ENCODE peak calls at places on chromosomes 4 and X, in four cellular contexts. One of them, this sample, is unnamed.

GRCh38 chr4:17323619-17324400 is 188.1 kb downstream of the QDPR start:
- DNase-seq in stomach: no peak
- DNase-seq in A549: no peak
- DNase-seq in left ventricle myocardium inferior: no peak
- DNase-seq in this sample: no peak

GRCh38 chr4:136867465-136867864 is 664.8 kb downstream of the PCDH18 start:
- DNase-seq in left ventricle myocardium inferior: no peak
- DNase-seq in stomach: no peak
- DNase-seq in A549: no peak
- DNase-seq in this sample: no peak

GRCh38 chr4:184473515-184474260 is 662 bp downstream of the IRF2 start:
- DNase-seq in left ventricle myocardium inferior: peak; percentile 42
- DNase-seq in stomach: peak; percentile 44
- DNase-seq in A549: peak; percentile 24
- DNase-seq in this sample: peak; percentile 48

GRCh38 chrX:74781507-74782034 is 143.7 kb downstream of the NEXMIF start:
- DNase-seq in A549: no peak
- DNase-seq in stomach: no peak
- DNase-seq in left ventricle myocardium inferior: no peak
- DNase-seq in this sample: no peak

GRCh38 chr4:41734366-41734765 is 14.2 kb downstream of the PHOX2B start:
- DNase-seq in left ventricle myocardium inferior: no peak
- DNase-seq in A549: no peak
- DNase-seq in stomach: no peak
- DNase-seq in this sample: no peak

GRCh38 chrX:118566359-118566758 is 70.7 kb downstream of the DOCK11 start:
- DNase-seq in left ventricle myocardium inferior: no peak
- DNase-seq in stomach: no peak
- DNase-seq in A549: no peak
- DNase-seq in this sample: no peak

GRCh38 chrX:140190441-140191108 is 225.3 kb upstream of the CXorf66 start:
- DNase-seq in stomach: peak; percentile 31
- DNase-seq in left ventricle myocardium inferior: no peak
- DNase-seq in A549: no peak
- DNase-seq in this sample: peak; percentile 36

GRCh38 chr4:100933628-100934027 is 413.7 kb downstream of the PPP3CA start:
- DNase-seq in left ventricle myocardium inferior: no peak
- DNase-seq in A549: no peak
- DNase-seq in stomach: no peak
- DNase-seq in this sample: no peak

GRCh38 chr4:2962099-2962455 is 1.1 kb downstream of the NOP14 start:
- DNase-seq in left ventricle myocardium inferior: no peak
- DNase-seq in stomach: no peak
- DNase-seq in A549: no peak
- DNase-seq in this sample: no peak

GRCh38 chr4:113901994-113902787 is 77.3 kb downstream of the ARSJ start:
- DNase-seq in left ventricle myocardium inferior: no peak
- DNase-seq in A549: no peak
- DNase-seq in stomach: peak; percentile 86
- DNase-seq in this sample: peak; percentile 94

GRCh38 chr4:38670939-38671593 is 7.1 kb downstream of the KLF3 start:
- DNase-seq in left ventricle myocardium inferior: no peak
- DNase-seq in A549: no peak
- DNase-seq in stomach: peak; percentile 53
- DNase-seq in this sample: no peak

GRCh38 chrX:45596190-45596808 is 395.6 kb upstream of the DIPK2B start:
- DNase-seq in A549: no peak
- DNase-seq in stomach: no peak
- DNase-seq in left ventricle myocardium inferior: no peak
- DNase-seq in this sample: no peak

GRCh38 chrX:124421898-124422622 is 75.7 kb downstream of the SH2D1A start:
- DNase-seq in A549: no peak
- DNase-seq in stomach: no peak
- DNase-seq in left ventricle myocardium inferior: no peak
- DNase-seq in this sample: no peak

GRCh38 chr4:26273308-26273980 is 47.4 kb upstream of the RBPJ start:
- DNase-seq in A549: no peak
- DNase-seq in left ventricle myocardium inferior: peak; percentile 37
- DNase-seq in stomach: no peak
- DNase-seq in this sample: no peak

GRCh38 chrX:47311857-47312774 is 58.3 kb upstream of the ZNF157 start:
- DNase-seq in A549: peak; percentile 30
- DNase-seq in stomach: peak; percentile 55
- DNase-seq in left ventricle myocardium inferior: no peak
- DNase-seq in this sample: peak; percentile 70

GRCh38 chr4:159655547-159655946 is 552.7 kb downstream of the RAPGEF2 start:
- DNase-seq in A549: no peak
- DNase-seq in stomach: no peak
- DNase-seq in left ventricle myocardium inferior: no peak
- DNase-seq in this sample: no peak

GRCh38 chr4:75516144-75516543 is 1.9 kb downstream of the THAP6 start:
- DNase-seq in stomach: no peak
- DNase-seq in A549: no peak
- DNase-seq in left ventricle myocardium inferior: no peak
- DNase-seq in this sample: no peak

GRCh38 chr4:46258436-46258835 is 131.5 kb downstream of the GABRA2 start:
- DNase-seq in stomach: no peak
- DNase-seq in left ventricle myocardium inferior: no peak
- DNase-seq in A549: no peak
- DNase-seq in this sample: no peak

GRCh38 chrX:49901068-49901467 is 21.3 kb upstream of the CLCN5 start:
- DNase-seq in stomach: no peak
- DNase-seq in left ventricle myocardium inferior: no peak
- DNase-seq in A549: no peak
- DNase-seq in this sample: no peak

GRCh38 chr4:141021397-141022194 is 111.7 kb downstream of the RNF150 start:
- DNase-seq in A549: no peak
- DNase-seq in left ventricle myocardium inferior: no peak
- DNase-seq in stomach: no peak
- DNase-seq in this sample: no peak

GRCh38 chr4:3869661-3870566 is 103.7 kb downstream of the ADRA2C start:
- DNase-seq in left ventricle myocardium inferior: peak; percentile 6
- DNase-seq in stomach: no peak
- DNase-seq in A549: no peak
- DNase-seq in this sample: no peak

GRCh38 chr4:102169345-102169744 is 175.9 kb downstream of the SLC39A8 start:
- DNase-seq in stomach: no peak
- DNase-seq in A549: no peak
- DNase-seq in left ventricle myocardium inferior: no peak
- DNase-seq in this sample: no peak

GRCh38 chrX:150337026-150337425 is 26.1 kb upstream of the MAMLD1 start:
- DNase-seq in stomach: no peak
- DNase-seq in A549: no peak
- DNase-seq in left ventricle myocardium inferior: no peak
- DNase-seq in this sample: no peak

GRCh38 chr4:55386840-55387239 is 8.9 kb upstream of the TMEM165 start:
- DNase-seq in left ventricle myocardium inferior: no peak
- DNase-seq in stomach: no peak
- DNase-seq in A549: no peak
- DNase-seq in this sample: peak; percentile 76

GRCh38 chr4:187215438-187215837 is 491.8 kb upstream of the FAT1 start:
- DNase-seq in left ventricle myocardium inferior: no peak
- DNase-seq in stomach: no peak
- DNase-seq in A549: no peak
- DNase-seq in this sample: no peak

GRCh38 chr4:141567326-141567915 is 69.0 kb upstream of the IL15 start:
- DNase-seq in left ventricle myocardium inferior: no peak
- DNase-seq in A549: no peak
- DNase-seq in stomach: no peak
- DNase-seq in this sample: no peak

GRCh38 chr4:150119492-150119891 is 41.2 kb downstream of the DCLK2 start:
- DNase-seq in A549: peak; percentile 20
- DNase-seq in stomach: no peak
- DNase-seq in left ventricle myocardium inferior: no peak
- DNase-seq in this sample: no peak

GRCh38 chr4:163758032-163758431 is 263.5 kb downstream of the TMA16 start:
- DNase-seq in A549: no peak
- DNase-seq in stomach: no peak
- DNase-seq in left ventricle myocardium inferior: no peak
- DNase-seq in this sample: no peak

GRCh38 chr4:163755013-163755412 is 260.5 kb downstream of the TMA16 start:
- DNase-seq in A549: no peak
- DNase-seq in left ventricle myocardium inferior: no peak
- DNase-seq in stomach: no peak
- DNase-seq in this sample: no peak
- H3K4me3 ChIP-seq in A549: no peak overlapping the region
- H3K4me3 ChIP-seq in left ventricle myocardium inferior: no peak overlapping the region
- H3K4me3 ChIP-seq in stomach: no peak overlapping the region
- H3K4me3 ChIP-seq in this sample: no peak overlapping the region

DNA sequence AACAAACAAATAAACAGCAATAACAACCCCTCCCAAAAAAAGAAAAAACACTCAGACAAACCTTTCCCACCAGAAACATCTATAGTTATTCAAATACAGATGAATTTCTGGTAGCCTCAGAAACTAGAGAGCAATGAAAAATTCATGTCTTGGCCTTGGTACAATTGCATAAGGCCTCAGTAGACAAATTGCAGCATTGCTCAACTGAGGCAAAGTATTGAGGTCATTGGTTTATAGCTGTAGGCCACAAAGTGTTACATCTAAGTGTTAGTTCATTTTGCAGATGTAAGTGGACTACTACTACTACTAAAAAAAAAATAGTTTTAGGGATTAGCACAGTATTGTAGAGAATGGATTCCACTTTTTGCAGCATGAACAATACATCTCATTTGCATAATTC is 2268.3 kb downstream of the ARAP2 start:
- DNase-seq in left ventricle myocardium inferior: no peak
- DNase-seq in stomach: no peak
- DNase-seq in A549: no peak
- DNase-seq in this sample: no peak
- H3K4me3 ChIP-seq in left ventricle myocardium inferior: no peak overlapping the region
- H3K4me3 ChIP-seq in stomach: no peak overlapping the region
- H3K4me3 ChIP-seq in A549: no peak overlapping the region
- H3K4me3 ChIP-seq in this sample: no peak overlapping the region

GRCh38 chr4:8198906-8199593 is at the start of gene SH3TC1:
- DNase-seq in A549: peak; percentile 86
- DNase-seq in left ventricle myocardium inferior: peak; percentile 89
- DNase-seq in stomach: peak; percentile 95
- DNase-seq in this sample: peak; percentile 97

GRCh38 chr4:8198206-8198905 is 734 bp upstream of the SH3TC1 start:
- DNase-seq in A549: no peak
- DNase-seq in left ventricle myocardium inferior: no peak
- DNase-seq in stomach: peak; percentile 62
- DNase-seq in this sample: peak; percentile 85

GRCh38 chr4:8201341-8201781 is 2.3 kb downstream of the SH3TC1 start:
- DNase-seq in A549: no peak
- DNase-seq in stomach: no peak
- DNase-seq in left ventricle myocardium inferior: peak; percentile 55
- DNase-seq in this sample: no peak

GRCh38 chr4:8200302-8200975 is 1.3 kb downstream of the SH3TC1 start:
- DNase-seq in stomach: peak; percentile 68
- DNase-seq in A549: no peak
- DNase-seq in left ventricle myocardium inferior: peak; percentile 82
- DNase-seq in this sample: peak; percentile 40

DNA sequence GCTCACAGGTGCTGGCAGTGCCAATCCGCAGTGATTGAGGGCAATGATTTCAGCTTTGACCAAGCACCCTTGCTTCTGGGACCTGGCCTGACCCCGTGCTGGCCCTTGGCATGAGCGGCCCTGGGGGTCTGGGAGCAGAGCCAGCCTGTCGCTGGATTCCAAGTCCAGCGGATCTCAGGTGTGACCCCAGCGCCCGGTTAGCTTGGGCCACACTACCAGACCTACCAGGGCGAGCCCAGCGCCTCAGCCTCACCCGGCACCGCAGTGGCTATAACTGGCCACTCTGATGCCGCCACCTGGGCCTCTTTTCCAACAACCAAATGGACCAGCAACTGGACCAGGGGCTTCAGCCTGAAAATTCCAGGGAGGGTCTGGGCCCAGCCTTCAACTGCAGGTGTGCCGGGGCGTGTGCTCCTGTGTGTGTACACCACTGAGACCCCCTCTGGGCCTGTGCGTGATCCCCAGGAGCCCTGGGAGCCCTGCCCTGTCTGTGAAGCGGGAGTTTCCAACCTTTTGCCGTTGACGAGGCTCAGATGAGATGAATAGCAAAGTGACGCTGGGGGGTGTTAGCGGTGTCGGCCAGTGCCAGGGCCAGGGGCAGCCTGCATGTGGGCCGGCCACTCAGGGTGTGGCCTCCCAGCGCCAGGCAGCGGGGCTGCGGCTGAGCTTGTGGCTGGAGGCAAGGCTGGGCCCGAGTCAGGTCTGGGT is 658 bp downstream of the SH3TC1 start:
- DNase-seq in stomach: peak; percentile 55
- DNase-seq in left ventricle myocardium inferior: no peak
- DNase-seq in A549: peak; percentile 28
- DNase-seq in this sample: peak; percentile 59
- H3K4me3 ChIP-seq in stomach: peak overlapping the region; percentile 51
- H3K4me3 ChIP-seq in left ventricle myocardium inferior: peak overlapping the region; percentile 66
- H3K4me3 ChIP-seq in A549: peak overlapping the region; percentile 50
- H3K4me3 ChIP-seq in this sample: peak overlapping the region; percentile 38

DNA sequence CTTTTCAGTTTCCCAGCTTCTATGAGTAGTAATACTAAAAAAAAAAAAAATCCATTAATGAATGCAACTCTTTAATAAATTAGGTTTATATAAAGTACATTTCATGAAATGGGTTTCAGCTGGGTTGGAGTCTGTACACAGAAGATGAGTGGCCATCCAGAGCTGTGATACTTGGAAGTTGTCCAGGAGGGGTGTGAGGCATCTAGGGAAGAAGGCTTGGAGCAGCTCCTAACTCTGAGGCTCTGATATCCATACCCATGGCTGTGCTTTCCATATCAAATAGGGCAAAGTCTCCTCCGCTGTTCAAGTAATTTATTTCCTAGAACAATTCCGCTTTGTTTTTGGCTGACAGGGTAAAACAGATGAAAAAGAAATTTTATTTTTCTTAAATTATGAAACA is 423.3 kb upstream of the TENM3 start:
- DNase-seq in A549: no peak
- DNase-seq in left ventricle myocardium inferior: no peak
- DNase-seq in stomach: no peak
- DNase-seq in this sample: no peak
- H3K4me3 ChIP-seq in A549: no peak overlapping the region
- H3K4me3 ChIP-seq in left ventricle myocardium inferior: no peak overlapping the region
- H3K4me3 ChIP-seq in stomach: no peak overlapping the region
- H3K4me3 ChIP-seq in this sample: no peak overlapping the region

DNA sequence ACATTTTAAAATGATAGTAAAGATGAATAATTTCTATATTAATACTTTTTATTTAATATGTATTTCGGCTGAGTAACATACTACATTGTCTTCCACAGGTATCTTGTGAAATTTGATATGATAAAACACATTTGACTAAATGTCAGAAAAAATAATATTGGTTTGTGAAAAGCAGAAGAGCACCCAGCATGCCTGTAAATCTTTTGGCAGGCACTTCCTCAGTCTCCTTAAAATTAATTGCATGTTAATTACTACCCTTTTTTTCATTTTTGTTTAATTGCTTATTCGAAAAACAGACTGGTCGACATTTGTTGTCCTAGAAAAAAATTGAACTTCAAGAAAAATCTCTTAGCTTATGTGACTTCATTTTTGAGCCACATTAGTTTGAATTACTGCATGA is 40.6 kb downstream of the CLCN3 start:
- DNase-seq in left ventricle myocardium inferior: no peak
- DNase-seq in stomach: no peak
- DNase-seq in A549: no peak
- DNase-seq in this sample: no peak
- H3K4me3 ChIP-seq in left ventricle myocardium inferior: peak overlapping the region; percentile 63
- H3K4me3 ChIP-seq in stomach: no peak overlapping the region
- H3K4me3 ChIP-seq in A549: peak overlapping the region; percentile 53
- H3K4me3 ChIP-seq in this sample: no peak overlapping the region

GRCh38 chr4:131978120-131978519 is 1171.0 kb upstream of the PCDH10 start:
- DNase-seq in A549: no peak
- DNase-seq in stomach: no peak
- DNase-seq in left ventricle myocardium inferior: no peak
- DNase-seq in this sample: no peak

GRCh38 chr4:131974730-131975129 is 1174.4 kb upstream of the PCDH10 start:
- DNase-seq in A549: no peak
- DNase-seq in left ventricle myocardium inferior: no peak
- DNase-seq in stomach: no peak
- DNase-seq in this sample: no peak
- H3K4me3 ChIP-seq in A549: no peak overlapping the region
- H3K4me3 ChIP-seq in left ventricle myocardium inferior: peak overlapping the region; percentile 57
- H3K4me3 ChIP-seq in stomach: no peak overlapping the region
- H3K4me3 ChIP-seq in this sample: no peak overlapping the region